ENCODE peak calls at places on chromosomes 7 and 10, in six cellular contexts. C is mammary epithelial cell, G is pancreas, S is body of pancreas, N is ovary, K is adrenal gland. J is an unnamed sample.

GRCh38 chr7:24129597-24129996 is 154.4 kb upstream of the NPY start:
- DNase-seq in C (peak; percentile 61), G (no peak), S (no peak), N (no peak), K (no peak), J (no peak)

GRCh38 chr10:99325261-99325660 is 3.9 kb upstream of the CNNM1 start:
- DNase-seq in C (no peak), G (no peak), S (no peak), N (no peak), K (no peak), J (no peak)

GRCh38 chr7:73738220-73738611 is 386 bp downstream of the ABHD11 start:
- DNase-seq in C (no peak), G (peak; percentile 62), S (peak; percentile 59), N (peak; percentile 73), K (peak; percentile 56), J (peak; percentile 76)

GRCh38 chr7:44048031-44048795 is 3.7 kb downstream of the DBNL start:
- DNase-seq in C (no peak), G (peak; percentile 10), S (no peak), N (peak; percentile 16), K (no peak), J (no peak)

GRCh38 chr10:36943534-36943933 is 181.9 kb upstream of the ANKRD30A start:
- DNase-seq in C (no peak), G (no peak), S (no peak), N (no peak), K (no peak), J (no peak)

GRCh38 chr7:68688416-68689086 is 909.7 kb upstream of the AUTS2 start:
- DNase-seq in C (no peak), G (no peak), S (no peak), N (no peak), K (no peak), J (no peak)

GRCh38 chr7:91064938-91065337 is 199.3 kb upstream of the FZD1 start:
- DNase-seq in C (peak; percentile 83), G (no peak), S (no peak), N (no peak), K (no peak), J (no peak)

GRCh38 chr7:16061630-16062029 is 359.7 kb downstream of the CRPPA start:
- DNase-seq in C (no peak), G (no peak), S (no peak), N (no peak), K (no peak), J (no peak)

GRCh38 chr7:137757146-137757925 is 89.4 kb downstream of the DGKI start:
- DNase-seq in C (peak; percentile 16), G (no peak), S (no peak), N (no peak), K (no peak), J (no peak)

GRCh38 chr7:19069842-19070241 is 47.6 kb downstream of the TWIST1 start:
- DNase-seq in C (peak; percentile 4), G (no peak), S (no peak), N (no peak), K (no peak), J (no peak)

GRCh38 chr10:60534791-60535389 is 145.2 kb upstream of the ANK3 start:
- DNase-seq in C (no peak), G (no peak), S (no peak), N (no peak), K (no peak), J (no peak)

GRCh38 chr7:158829021-158829341 is 328 bp downstream of the ESYT2 start:
- DNase-seq in C (peak; percentile 78), G (peak; percentile 57), S (peak; percentile 68), N (no peak), K (peak; percentile 78), J (peak; percentile 67)

GRCh38 chr10:96287392-96288105 is 16.2 kb upstream of the BLNK start:
- DNase-seq in C (peak; percentile 53), G (peak; percentile 70), S (peak; percentile 61), N (no peak), K (no peak), J (peak; percentile 89)

GRCh38 chr10:61903991-61904350 is 2.5 kb downstream of the ARID5B start:
- DNase-seq in C (no peak), G (no peak), S (no peak), N (no peak), K (no peak), J (peak; percentile 33)

GRCh38 chr10:114822771-114823463 is 1.3 kb downstream of the FHIP2A start:
- DNase-seq in C (peak; percentile 54), G (no peak), S (no peak), N (no peak), K (no peak), J (peak; percentile 48)

GRCh38 chr7:13090959-13091358 is 403.5 kb downstream of the ARL4A start:
- DNase-seq in C (no peak), G (no peak), S (no peak), N (no peak), K (no peak), J (no peak)

GRCh38 chr10:97849491-97850402 is at the start of gene GOLGA7B:
- DNase-seq in C (peak; percentile 41), G (peak; percentile 59), S (peak; percentile 49), N (no peak), K (peak; percentile 40), J (peak; percentile 49)

GRCh38 chr7:155090647-155091046 is 20.5 kb downstream of the HTR5A start:
- DNase-seq in C (peak; percentile 75), G (no peak), S (no peak), N (no peak), K (no peak), J (no peak)

GRCh38 chr7:99392659-99393362 is 15.6 kb downstream of the PDAP1 start:
- DNase-seq in C (no peak), G (peak; percentile 82), S (peak; percentile 87), N (peak; percentile 80), K (peak; percentile 86), J (peak; percentile 90)

GRCh38 chr10:106226123-106226522 is 938.4 kb downstream of the SORCS1 start:
- DNase-seq in C (no peak), G (no peak), S (no peak), N (no peak), K (no peak), J (no peak)

GRCh38 chr7:140358024-140358770 is 40.1 kb downstream of the SLC37A3 start:
- DNase-seq in C (no peak), G (no peak), S (no peak), N (no peak), K (no peak), J (no peak)

GRCh38 chr10:110747609-110748464 is 103.7 kb downstream of the RBM20 start:
- DNase-seq in C (peak; percentile 7), G (no peak), S (no peak), N (no peak), K (no peak), J (no peak)

GRCh38 chr7:126495001-126495400 is 757.7 kb downstream of the GRM8 start:
- DNase-seq in C (no peak), G (no peak), S (no peak), N (no peak), K (peak; percentile 19), J (no peak)

GRCh38 chr10:94217431-94217830 is 145.3 kb downstream of the NOC3L start:
- DNase-seq in C (no peak), G (no peak), S (no peak), N (no peak), K (no peak), J (no peak)

GRCh38 chr7:142345817-142346216 is 88.0 kb upstream of the PRSS58 start:
- DNase-seq in C (no peak), G (no peak), S (no peak), N (no peak), K (no peak), J (no peak)

GRCh38 chr7:144824360-144824759 is 11.5 kb downstream of the TPK1 start:
- DNase-seq in C (peak; percentile 60), G (no peak), S (no peak), N (no peak), K (no peak), J (no peak)

GRCh38 chr7:17142831-17143541 is 155.5 kb upstream of the AHR start:
- DNase-seq in C (peak; percentile 35), G (no peak), S (no peak), N (no peak), K (no peak), J (peak; percentile 67)

GRCh38 chr10:71882813-71883746 is 32.0 kb upstream of the PSAP start:
- DNase-seq in C (no peak), G (no peak), S (no peak), N (no peak), K (no peak), J (no peak)

GRCh38 chr7:118003438-118003837 is 130.2 kb upstream of the CTTNBP2 start:
- DNase-seq in C (no peak), G (no peak), S (no peak), N (no peak), K (no peak), J (no peak)

GRCh38 chr10:62109532-62110293 is 158.9 kb downstream of the RTKN2 start:
- DNase-seq in C (no peak), G (no peak), S (no peak), N (no peak), K (no peak), J (peak; percentile 34)

GRCh38 chr10:79226391-79227245 is 120.7 kb upstream of the PPIF start:
- DNase-seq in C (no peak), G (no peak), S (no peak), N (no peak), K (no peak), J (no peak)
- H3K4me1 ChIP-seq in C (peaks cover 24% of the 10 kb centered on the region), G (peaks cover 28% of the 10 kb centered on the region), S (peaks cover 32% of the 10 kb centered on the region), N (peaks cover 28% of the 10 kb centered on the region), K (peaks cover 34% of the 10 kb centered on the region), J (no peaks in the 10 kb centered on the region)

GRCh38 chr7:50300336-50300735 is 4.2 kb upstream of the IKZF1 start:
- DNase-seq in C (no peak), G (no peak), S (no peak), N (no peak), K (no peak), J (no peak)
- H3K27me3 ChIP-seq in C (peaks cover 34% of the 10 kb centered on the region), G (no peaks in the 10 kb centered on the region), S (no peaks in the 10 kb centered on the region), N (no peaks in the 10 kb centered on the region), K (peaks cover 23% of the 10 kb centered on the region), J (peaks cover 3% of the 10 kb centered on the region)

DNA sequence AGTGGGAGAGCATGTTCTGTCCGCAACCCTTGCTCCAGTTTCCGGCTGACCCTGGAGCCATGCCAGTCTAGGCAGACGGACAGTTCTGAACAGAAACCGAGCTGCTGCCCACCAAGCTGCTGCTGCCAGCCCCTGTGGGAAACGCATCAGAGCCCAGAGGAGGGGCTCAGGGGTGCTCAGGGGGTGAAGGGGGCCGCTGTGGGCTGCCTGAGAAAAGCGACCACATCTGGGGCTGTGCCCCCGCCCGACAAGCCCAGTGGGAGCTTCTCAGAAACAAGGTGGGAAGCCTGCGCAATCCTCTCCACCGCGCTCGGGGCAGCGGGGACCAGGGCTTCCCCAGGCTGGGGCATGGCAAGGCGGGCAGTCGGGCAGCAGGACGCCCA is 38.8 kb upstream of the CFAP46 start:
- DNase-seq in C (no peak), G (no peak), S (no peak), N (no peak), K (no peak), J (no peak)
- H3K4me1 ChIP-seq in C (no peaks in the 10 kb centered on the region), G (no peaks in the 10 kb centered on the region), S (no peaks in the 10 kb centered on the region), N (no peaks in the 10 kb centered on the region), K (no peaks in the 10 kb centered on the region), J (no peaks in the 10 kb centered on the region)

DNA sequence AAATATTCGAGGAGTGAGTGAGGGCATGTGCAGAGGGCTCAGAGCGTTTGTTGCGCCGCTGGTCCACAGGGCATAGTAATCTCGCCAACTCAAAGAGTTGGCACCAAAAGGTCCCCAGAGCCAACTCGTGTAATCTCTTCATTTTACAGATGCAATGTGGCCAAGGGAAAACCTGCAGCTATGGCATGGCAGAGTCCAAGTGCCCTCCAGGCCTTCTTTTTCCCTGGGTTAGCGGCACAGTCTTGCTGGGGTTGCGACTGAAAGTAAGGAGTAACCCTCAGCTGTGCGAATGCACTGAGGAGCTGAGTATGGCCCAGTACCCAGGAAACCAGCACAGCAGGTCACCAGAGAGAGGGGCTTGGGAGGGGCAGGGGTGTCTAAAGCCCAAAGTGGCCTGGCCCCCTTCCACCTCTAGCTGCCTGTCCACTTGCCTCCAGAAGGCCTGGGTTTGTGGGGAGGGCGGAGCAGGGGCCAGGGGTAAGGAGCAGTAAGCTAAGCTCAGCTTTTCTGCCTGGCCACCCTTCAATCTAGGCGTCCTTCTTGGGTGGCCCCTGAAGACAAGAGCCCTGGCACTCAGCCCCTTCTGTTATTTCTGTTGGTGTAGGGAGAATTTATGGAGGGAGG is 3.3 kb upstream of the GAD2 start:
- DNase-seq in C (no peak), G (no peak), S (no peak), N (no peak), K (no peak), J (no peak)
- H3K27me3 ChIP-seq in C (peaks cover 42% of the 10 kb centered on the region), G (no peaks in the 10 kb centered on the region), S (no peaks in the 10 kb centered on the region), N (no peaks in the 10 kb centered on the region), K (peaks cover 65% of the 10 kb centered on the region), J (peaks cover 46% of the 10 kb centered on the region)